ENCODE peak calls at places on chromosomes 3 and 15, in six cellular contexts. H is cardiac fibroblast, Q is endothelial cell of umbilical vein, X is uterus, N is GM20000, B is AG04449. F is an unnamed sample.
A peak's percentile ranks its signal among the peaks of the same experiment; 100 is the strongest.

GRCh38 chr15:96756656-96757055 is 426.2 kb downstream of the NR2F2 start:
- DNase-seq in X (no peak), B (no peak), Q (no peak), N (no peak), H (no peak), F (no peak)

GRCh38 chr3:197368330-197368729 is 69.9 kb upstream of the DLG1 start:
- DNase-seq in N (no peak), H (no peak), B (no peak), X (no peak), Q (no peak), F (no peak)

GRCh38 chr3:10437272-10437994 is 68.0 kb downstream of the ATP2B2 start:
- DNase-seq in H (peak; percentile 63), Q (peak; percentile 53), X (no peak), B (peak; percentile 60), N (peak; percentile 72), F (peak; percentile 93)

GRCh38 chr3:37693791-37694194 is 167.9 kb upstream of the CTDSPL start:
- DNase-seq in N (no peak), B (no peak), H (no peak), Q (no peak), X (no peak), F (no peak)

GRCh38 chr15:77020348-77021087 is 25.6 kb downstream of the PSTPIP1 start:
- DNase-seq in B (no peak), X (no peak), Q (no peak), H (no peak), N (no peak), F (peak; percentile 43)

GRCh38 chr15:69784808-69785550 is 312.7 kb downstream of the TLE3 start:
- DNase-seq in Q (no peak), H (peak; percentile 45), N (no peak), X (no peak), B (no peak), F (no peak)

GRCh38 chr15:47402829-47403228 is 314.5 kb upstream of the SEMA6D start:
- DNase-seq in N (no peak), B (no peak), H (no peak), Q (no peak), X (no peak), F (no peak)

GRCh38 chr3:85288257-85288656 is 329.5 kb downstream of the CADM2 start:
- DNase-seq in X (no peak), B (no peak), H (no peak), N (no peak), Q (no peak), F (no peak)

GRCh38 chr3:114481113-114481512 is 187.3 kb downstream of the TIGIT start:
- DNase-seq in X (no peak), H (no peak), N (no peak), Q (no peak), B (no peak), F (no peak)

GRCh38 chr3:195031574-195032003 is 239.4 kb downstream of the XXYLT1 start:
- DNase-seq in B (no peak), Q (peak; percentile 87), H (no peak), N (no peak), X (no peak), F (no peak)

GRCh38 chr15:73318463-73319351 is 50.1 kb downstream of the HCN4 start:
- DNase-seq in N (peak; percentile 72), X (no peak), Q (no peak), B (no peak), H (no peak), F (peak; percentile 67)

GRCh38 chr15:60574801-60575631 is 96.1 kb upstream of the ICE2 start:
- DNase-seq in H (no peak), B (no peak), Q (peak; percentile 56), N (no peak), X (no peak), F (peak; percentile 68)

GRCh38 chr3:71564361-71564760 is 19.2 kb downstream of the FOXP1 start:
- DNase-seq in N (no peak), H (no peak), B (no peak), Q (no peak), X (no peak), F (peak; percentile 19)

GRCh38 chr3:187678869-187679268 is 8.7 kb upstream of the SST start:
- DNase-seq in N (peak; percentile 35), B (no peak), H (peak; percentile 76), X (no peak), Q (peak; percentile 42), F (peak; percentile 63)

GRCh38 chr15:86231864-86232801 is 152.5 kb downstream of the AGBL1 start:
- DNase-seq in Q (no peak), H (peak; percentile 11), N (peak; percentile 43), B (no peak), X (no peak), F (peak; percentile 45)

GRCh38 chr15:27970661-27971392 is 128.3 kb downstream of the OCA2 start:
- DNase-seq in B (no peak), H (no peak), X (no peak), Q (no peak), N (no peak), F (no peak)

GRCh38 chr15:40932625-40933519 is 3.7 kb downstream of the DLL4 start:
- DNase-seq in H (no peak), Q (no peak), X (no peak), B (no peak), N (no peak), F (no peak)

GRCh38 chr3:195162033-195162669 is 108.8 kb downstream of the XXYLT1 start:
- DNase-seq in B (no peak), X (peak; percentile 59), N (peak; percentile 66), Q (peak; percentile 99), H (no peak), F (peak; percentile 57)

GRCh38 chr15:60945196-60945595 is 283.9 kb downstream of the RORA start:
- DNase-seq in Q (peak; percentile 70), H (no peak), X (peak; percentile 34), N (no peak), B (no peak), F (no peak)

GRCh38 chr15:35290301-35290721 is 205.2 kb upstream of the NANOGP8 start:
- DNase-seq in B (no peak), N (no peak), X (no peak), Q (no peak), H (no peak), F (no peak)

GRCh38 chr15:51982770-51983103 is 11.2 kb upstream of the LEO1 start:
- DNase-seq in X (no peak), Q (peak; percentile 30), H (no peak), B (no peak), N (no peak), F (no peak)

GRCh38 chr15:39797407-39797806 is 14.8 kb upstream of the FSIP1 start:
- DNase-seq in X (no peak), N (no peak), Q (no peak), B (no peak), H (no peak), F (no peak)

GRCh38 chr15:99146661-99147060 is 41.8 kb downstream of the SYNM start:
- DNase-seq in H (no peak), X (no peak), Q (no peak), N (no peak), B (no peak), F (no peak)

GRCh38 chr15:89141885-89142284 is 53.6 kb downstream of the ABHD2 start:
- DNase-seq in N (no peak), H (peak; percentile 27), Q (no peak), B (no peak), X (no peak), F (no peak)

GRCh38 chr15:63495780-63496179 is 8.6 kb upstream of the USP3 start:
- DNase-seq in H (no peak), X (no peak), B (no peak), Q (no peak), N (no peak), F (no peak)

GRCh38 chr3:65713016-65713415 is 325.7 kb downstream of the MAGI1 start:
- DNase-seq in Q (no peak), X (no peak), N (no peak), B (peak; percentile 84), H (peak; percentile 62), F (no peak)

GRCh38 chr15:90099072-90099867 is 3.0 kb downstream of the IDH2 start:
- DNase-seq in Q (no peak), H (no peak), N (peak; percentile 62), B (no peak), X (no peak), F (peak; percentile 70)

GRCh38 chr3:190307164-190307545 is 15.1 kb downstream of the CLDN1 start:
- DNase-seq in H (no peak), B (no peak), Q (no peak), X (no peak), N (no peak), F (no peak)

GRCh38 chr3:174614046-174614445 is 245.1 kb upstream of the NAALADL2 start:
- DNase-seq in X (no peak), Q (no peak), B (no peak), N (no peak), H (peak; percentile 13), F (no peak)

GRCh38 chr3:40452876-40453730 is 4.0 kb upstream of the RPL14 start:
- DNase-seq in X (peak; percentile 98), B (peak; percentile 90), Q (peak; percentile 99), H (peak; percentile 99), N (peak; percentile 95), F (peak; percentile 99)
- TF ChIP-seq CTCF in X (no peak), B (no peak), Q (no peak), H (no peak), N (no peak), F (no peak)

GRCh38 chr15:49423021-49423420 is at the start of gene FGF7:
- DNase-seq in X (peak; percentile 45), B (peak; percentile 76), N (no peak), Q (no peak), H (peak; percentile 19), F (no peak)
- TF ChIP-seq CTCF in X (peak; percentile 14), B (no peak), N (no peak), Q (no peak), H (no peak), F (no peak)

GRCh38 chr3:148079370-148079769 is 618.3 kb upstream of the AGTR1 start:
- DNase-seq in N (no peak), B (no peak), X (no peak), Q (no peak), H (no peak), F (no peak)
- TF ChIP-seq CTCF in N (no peak), B (no peak), X (no peak), Q (no peak), H (no peak), F (no peak)

GRCh38 chr3:78899846-78900245 is 868.0 kb downstream of the ROBO1 start:
- DNase-seq in H (no peak), B (no peak), Q (no peak), N (no peak), X (no peak), F (no peak)

GRCh38 chr3:78900879-78901278 is 866.9 kb downstream of the ROBO1 start:
- DNase-seq in N (no peak), B (no peak), H (no peak), X (no peak), Q (no peak), F (no peak)

GRCh38 chr3:78901544-78901943 is 866.3 kb downstream of the ROBO1 start:
- DNase-seq in H (no peak), B (no peak), X (no peak), N (no peak), Q (no peak), F (no peak)

GRCh38 chr3:78895528-78895927 is 872.3 kb downstream of the ROBO1 start:
- DNase-seq in H (peak; percentile 54), X (no peak), Q (no peak), N (no peak), B (no peak), F (no peak)

DNA sequence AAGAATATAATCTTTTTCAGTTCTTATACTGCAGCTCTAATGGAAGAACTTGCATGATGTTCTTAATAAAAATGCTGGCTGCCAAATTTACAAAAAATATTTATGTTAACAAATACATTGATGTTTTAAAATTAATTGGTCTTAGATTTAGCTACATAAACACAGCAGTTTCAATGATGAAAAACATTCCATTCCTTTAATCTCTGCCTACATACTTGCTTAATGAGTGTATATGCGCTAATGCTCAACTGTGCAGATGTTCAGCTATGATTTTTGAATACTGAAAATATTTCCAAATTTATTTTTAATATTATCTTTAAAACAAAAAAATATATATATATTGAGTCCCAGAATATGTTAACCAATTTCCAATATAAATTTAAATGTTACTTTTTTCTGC is 867.4 kb downstream of the ROBO1 start:
- DNase-seq in N (no peak), H (peak; percentile 52), X (no peak), B (no peak), Q (no peak), F (no peak)
- TF ChIP-seq CTCF in N (no peak), H (no peak), X (no peak), B (no peak), Q (no peak), F (no peak)